ENCODE peak calls at places on chromosomes 13 and 19, in five cellular contexts. V is HFFc6; N is CD8-positive, alpha-beta T cell; L is fibroblast of the aortic adventitia; G is fibroblast of mammary gland. E is an unnamed sample.

GRCh38 chr19:38420935-38421334 is 5.1 kb downstream of the RASGRP4 start:
- DNase-seq in L (no peak), G (no peak), V (no peak), N (no peak), E (no peak)

GRCh38 chr19:7497292-7497691 is 8.5 kb upstream of the PEX11G start:
- DNase-seq in V (no peak), N (no peak), G (no peak), L (no peak), E (no peak)

GRCh38 chr13:40185393-40185792 is 481.0 kb downstream of the FOXO1 start:
- DNase-seq in N (no peak), L (no peak), V (no peak), G (no peak), E (no peak)

GRCh38 chr13:46982856-46983582 is 86.2 kb upstream of the HTR2A start:
- DNase-seq in V (no peak), N (no peak), L (no peak), G (no peak), E (no peak)

GRCh38 chr13:111533900-111534645 is 213.6 kb downstream of the TEX29 start:
- DNase-seq in V (no peak), N (no peak), G (no peak), L (no peak), E (no peak)

GRCh38 chr19:17206736-17207581 is 8.2 kb upstream of the USE1 start:
- DNase-seq in N (no peak), G (no peak), L (no peak), V (no peak), E (no peak)

GRCh38 chr13:26019241-26019640 is 32.6 kb downstream of the SHISA2 start:
- DNase-seq in L (no peak), V (no peak), N (no peak), G (no peak), E (no peak)

GRCh38 chr13:92103673-92104296 is 705.4 kb downstream of the GPC5 start:
- DNase-seq in L (no peak), G (no peak), N (no peak), V (no peak), E (no peak)

GRCh38 chr13:113138792-113139551 is 16.4 kb downstream of the F10 start:
- DNase-seq in V (no peak), G (no peak), L (no peak), N (no peak), E (no peak)

GRCh38 chr13:90201676-90202425 is 1145.6 kb upstream of the MIR17HG start:
- DNase-seq in L (no peak), N (no peak), G (peak; percentile 22), V (no peak), E (no peak)

GRCh38 chr19:4233282-4233853 is 4.0 kb downstream of the EBI3 start:
- DNase-seq in N (peak; percentile 46), L (peak; percentile 33), G (peak; percentile 25), V (no peak), E (peak; percentile 41)

GRCh38 chr13:103029798-103030197 is 36.4 kb downstream of the SLC10A2 start:
- DNase-seq in N (no peak), G (no peak), L (no peak), V (no peak), E (no peak)

GRCh38 chr13:26965976-26966375 is 205.4 kb upstream of the GPR12 start:
- DNase-seq in N (no peak), V (no peak), G (peak; percentile 68), L (peak; percentile 76), E (no peak)

GRCh38 chr13:24512208-24513068 is at the start of gene PARP4:
- DNase-seq in G (peak; percentile 94), L (peak; percentile 86), V (peak; percentile 80), N (no peak), E (peak; percentile 94)

GRCh38 chr13:114134944-114135610 is 2.7 kb upstream of the RASA3 start:
- DNase-seq in L (no peak), V (no peak), N (no peak), G (no peak), E (no peak)

GRCh38 chr13:83824561-83824960 is 57.7 kb downstream of the SLITRK1 start:
- DNase-seq in G (no peak), N (no peak), V (no peak), L (no peak), E (no peak)

GRCh38 chr19:19488875-19489690 is 26.3 kb downstream of the TSSK6 start:
- DNase-seq in G (peak; percentile 97), V (peak; percentile 97), L (peak; percentile 96), N (peak; percentile 78), E (peak; percentile 52)

GRCh38 chr19:21569497-21569870 is 64.1 kb downstream of the ZNF429 start:
- DNase-seq in L (no peak), N (no peak), G (peak; percentile 6), V (no peak), E (no peak)

GRCh38 chr13:26052136-26052736 is 420 bp upstream of the SHISA2 start:
- DNase-seq in N (no peak), L (no peak), V (no peak), G (no peak), E (no peak)

GRCh38 chr13:37134411-37135041 is 29.1 kb upstream of the CSNK1A1L start:
- DNase-seq in L (peak; percentile 95), N (no peak), V (peak; percentile 69), G (peak; percentile 91), E (no peak)

GRCh38 chr19:13277104-13277809 is 127.0 kb downstream of the IER2 start:
- DNase-seq in G (peak; percentile 74), V (peak; percentile 68), N (peak; percentile 26), L (peak; percentile 86), E (peak; percentile 86)

GRCh38 chr19:41323430-41324125 is 13.6 kb downstream of the CCDC97 start:
- DNase-seq in L (peak; percentile 96), G (peak; percentile 97), N (no peak), V (peak; percentile 86), E (peak; percentile 82)

GRCh38 chr13:40402931-40403412 is 263.5 kb downstream of the FOXO1 start:
- DNase-seq in L (peak; percentile 79), V (peak; percentile 45), N (no peak), G (peak; percentile 71), E (peak; percentile 36)

GRCh38 chr13:75411924-75412537 is 69.9 kb downstream of the TBC1D4 start:
- DNase-seq in G (no peak), L (no peak), V (no peak), N (no peak), E (peak; percentile 5)

GRCh38 chr13:93172109-93172508 is 54.5 kb upstream of the GPC6 start:
- DNase-seq in G (peak; percentile 11), L (no peak), V (no peak), N (no peak), E (no peak)

GRCh38 chr19:13154241-13154778 is 4.1 kb downstream of the IER2 start:
- DNase-seq in V (peak; percentile 86), G (peak; percentile 95), N (no peak), L (peak; percentile 96), E (peak; percentile 88)

DNA sequence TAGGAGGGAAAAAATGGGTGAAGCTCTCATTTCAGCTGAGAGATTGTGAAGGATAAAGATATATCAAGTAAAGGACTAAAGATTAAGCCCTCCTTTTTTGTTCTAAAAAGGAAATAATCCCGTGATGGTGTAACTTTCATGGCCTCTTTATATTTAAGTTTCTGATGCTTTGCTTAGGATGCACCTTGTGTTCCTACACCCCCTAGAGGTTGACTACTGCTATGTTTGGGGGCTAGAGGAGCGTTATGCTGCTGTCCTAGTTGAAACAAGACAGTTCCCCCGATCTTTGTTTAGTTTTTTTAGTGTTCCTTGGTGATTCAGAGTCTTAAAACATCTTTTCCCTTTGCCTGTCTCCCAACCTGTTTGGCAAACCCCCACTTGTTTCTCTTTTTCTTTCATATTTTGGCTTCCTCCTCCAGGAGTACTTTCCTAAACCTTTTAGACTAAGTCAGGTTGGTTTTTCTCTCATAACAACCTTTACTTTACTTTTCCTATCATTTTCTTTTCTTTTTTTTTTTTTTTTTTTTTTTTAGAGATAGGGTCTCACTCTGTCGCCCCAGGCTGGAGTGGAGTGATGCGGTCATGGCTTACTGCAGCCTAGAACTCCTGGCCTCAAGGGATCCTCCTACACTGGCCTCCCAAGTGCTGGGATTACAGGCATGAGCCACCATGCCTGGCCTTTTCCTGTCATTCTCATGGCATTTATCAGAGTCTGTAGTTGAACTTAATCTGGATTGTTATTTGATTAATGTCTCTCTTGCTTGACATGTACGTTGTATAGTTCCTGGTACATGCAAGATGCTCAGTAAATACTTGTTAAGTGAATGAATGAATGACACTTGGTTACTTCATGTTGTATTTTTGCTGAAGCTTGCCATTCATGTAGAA is 2.8 kb downstream of the UBA2 start:
- DNase-seq in G (peak; percentile 72), V (peak; percentile 58), N (no peak), L (peak; percentile 63), E (peak; percentile 70)
- TF ChIP-seq CTCF in G (peak; percentile 83), V (peak; percentile 79), N (peak; percentile 69), L (peak; percentile 85), E (peak; percentile 52)

GRCh38 chr19:6372594-6373095 is at the start of gene ALKBH7:
- DNase-seq in L (peak; percentile 100), N (peak; percentile 90), G (peak; percentile 100), V (peak; percentile 100), E (peak; percentile 100)
- TF ChIP-seq CTCF in L (no peak), N (no peak), G (no peak), V (no peak), E (no peak)

GRCh38 chr13:106417467-106418110 is 117.9 kb downstream of the EFNB2 start:
- DNase-seq in L (no peak), V (no peak), N (no peak), G (peak; percentile 11), E (no peak)
- TF ChIP-seq CTCF in L (no peak), V (no peak), N (no peak), G (no peak), E (no peak)

GRCh38 chr13:51846756-51847155 is 1.8 kb upstream of the TMEM272 start:
- DNase-seq in L (no peak), V (no peak), G (no peak), N (no peak), E (no peak)

GRCh38 chr13:51848674-51849073 is 3.7 kb upstream of the TMEM272 start:
- DNase-seq in N (no peak), L (no peak), V (peak; percentile 47), G (peak; percentile 52), E (peak; percentile 65)

GRCh38 chr13:51845574-51846318 is 769 bp upstream of the TMEM272 start:
- DNase-seq in G (no peak), V (no peak), N (no peak), L (no peak), E (no peak)

GRCh38 chr13:51844862-51845573 is at the start of gene TMEM272:
- DNase-seq in L (peak; percentile 22), V (no peak), N (no peak), G (peak; percentile 34), E (peak; percentile 52)

DNA sequence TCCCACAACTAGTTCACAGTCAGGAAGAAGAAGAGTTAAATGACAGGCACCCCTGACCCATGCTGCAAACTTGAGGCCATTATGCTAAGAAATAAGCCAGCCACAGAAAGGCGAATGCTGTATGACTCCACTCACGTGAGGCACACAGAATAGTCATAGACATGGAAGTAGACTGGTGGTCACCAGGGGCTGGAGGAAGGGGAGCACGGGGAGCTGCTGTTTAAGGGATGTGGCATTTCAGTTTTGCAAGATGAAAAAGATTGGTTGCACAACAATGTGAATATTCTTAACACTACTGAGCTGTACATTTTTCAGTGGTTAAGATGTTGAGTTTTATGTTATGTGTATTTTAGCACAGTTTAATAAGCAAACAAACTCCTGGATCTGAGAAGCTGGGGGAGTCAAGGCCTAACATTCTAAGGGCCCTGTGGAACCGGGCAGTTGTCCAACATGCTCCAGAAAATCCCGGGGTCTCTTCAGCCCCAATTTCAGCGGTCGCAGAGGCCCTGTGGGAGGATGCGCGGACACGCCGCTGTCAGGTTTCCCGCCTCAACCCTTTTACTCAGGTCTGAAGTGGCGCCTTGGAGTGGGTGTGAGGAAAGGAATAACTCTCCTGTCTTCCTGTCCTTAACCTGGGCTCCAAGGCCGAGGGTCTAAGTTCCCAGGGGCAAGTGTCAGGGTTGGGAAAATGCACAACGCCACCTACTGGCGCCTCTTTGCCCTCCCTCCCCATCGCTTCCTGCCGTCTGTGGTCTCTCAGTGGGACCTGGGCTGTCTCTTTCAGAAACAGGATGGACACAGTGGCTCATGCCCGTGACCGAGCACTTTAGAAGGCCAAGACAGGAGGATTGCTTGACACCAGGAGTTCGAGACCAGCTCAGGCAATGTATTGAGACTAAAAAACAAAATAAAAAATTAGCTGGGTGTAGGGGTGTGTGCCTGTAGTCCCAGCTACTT is 4.4 kb upstream of the TMEM272 start:
- DNase-seq in L (no peak), V (no peak), N (no peak), G (peak; percentile 18), E (peak; percentile 39)
- TF ChIP-seq CTCF in L (peak; percentile 52), V (peak; percentile 82), N (peak; percentile 54), G (peak; percentile 64), E (peak; percentile 44)